ENCODE peak calls at places on chromosomes 11 and 22, in nine cellular contexts. G is GM12865, B is brain microvascular endothelial cell, X is AG04450, Q is neural crest cell, J is RWPE2, Z is fibroblast of lung, S is astrocyte of the spinal cord, W is fibroblast of pulmonary artery. M is an unnamed sample.
A peak's percentile ranks its signal among the peaks of the same experiment; 100 is the strongest.

GRCh38 chr11:18063131-18063530 is 17.1 kb upstream of the TPH1 start:
- DNase-seq in W (no peak), B (no peak), G (no peak), S (no peak), Q (no peak), X (no peak), Z (no peak), J (no peak), M (no peak)

GRCh38 chr11:103532133-103532788 is 423.0 kb downstream of the DYNC2H1 start:
- DNase-seq in J (no peak), S (peak; percentile 72), X (peak; percentile 26), B (peak; percentile 67), Z (peak; percentile 87), W (peak; percentile 81), G (no peak), Q (no peak), M (no peak)

GRCh38 chr11:6553634-6554033 is 49.8 kb downstream of the RRP8 start:
- DNase-seq in J (no peak), B (no peak), Q (no peak), S (no peak), W (no peak), G (no peak), Z (no peak), X (no peak), M (no peak)

GRCh38 chr11:45411221-45411946 is 125.2 kb upstream of the SYT13 start:
- DNase-seq in W (peak; percentile 28), Z (peak; percentile 22), S (peak; percentile 44), Q (no peak), J (no peak), X (no peak), B (peak; percentile 14), G (no peak), M (peak; percentile 28)

GRCh38 chr11:8257003-8257664 is 6.5 kb downstream of the LMO1 start:
- DNase-seq in Q (no peak), S (no peak), Z (no peak), G (no peak), B (no peak), W (no peak), J (peak; percentile 25), X (no peak), M (no peak)

GRCh38 chr11:27626938-27627586 is 73.2 kb downstream of the BDNF start:
- DNase-seq in G (no peak), Q (no peak), Z (no peak), J (no peak), W (no peak), S (no peak), B (no peak), X (no peak), M (no peak)

GRCh38 chr11:26943636-26944035 is 50.3 kb upstream of the FIBIN start:
- DNase-seq in X (no peak), W (no peak), B (no peak), S (no peak), G (no peak), Q (no peak), Z (no peak), J (no peak), M (no peak)

GRCh38 chr11:128936546-128937275 is 6.0 kb downstream of the TP53AIP1 start:
- DNase-seq in B (no peak), G (no peak), W (no peak), X (no peak), Q (no peak), J (no peak), S (peak; percentile 13), Z (peak; percentile 63), M (peak; percentile 36)

GRCh38 chr11:104164028-104164520 is at the start of gene PDGFD:
- DNase-seq in J (peak; percentile 55), Z (peak; percentile 79), G (peak; percentile 88), Q (peak; percentile 65), B (peak; percentile 41), W (peak; percentile 84), S (peak; percentile 59), X (peak; percentile 30), M (peak; percentile 85)

GRCh38 chr11:61126266-61126665 is 24.0 kb downstream of the CD5 start:
- DNase-seq in J (no peak), Q (no peak), Z (no peak), X (no peak), W (peak; percentile 25), B (no peak), G (no peak), S (no peak), M (no peak)

GRCh38 chr11:78961938-78962701 is 387.5 kb upstream of the NARS2 start:
- DNase-seq in J (no peak), W (peak; percentile 28), S (peak; percentile 71), Q (peak; percentile 61), Z (peak; percentile 68), X (peak; percentile 18), B (peak; percentile 18), G (peak; percentile 9), M (peak; percentile 82)

GRCh38 chr11:22454461-22454860 is 116.3 kb downstream of the SLC17A6 start:
- DNase-seq in S (no peak), G (no peak), Z (peak; percentile 72), J (no peak), W (no peak), B (no peak), Q (no peak), X (no peak), M (no peak)

GRCh38 chr11:76083563-76084451 is 122.5 kb downstream of the WNT11 start:
- DNase-seq in W (peak; percentile 10), Q (no peak), B (peak; percentile 11), J (no peak), X (no peak), Z (peak; percentile 50), G (no peak), S (peak; percentile 37), M (no peak)

GRCh38 chr11:86160546-86161149 is 83.9 kb upstream of the EED start:
- DNase-seq in J (peak; percentile 70), Z (peak; percentile 76), G (no peak), S (no peak), B (peak; percentile 20), Q (no peak), X (no peak), W (peak; percentile 51), M (no peak)

GRCh38 chr11:122146475-122146874 is 30.5 kb upstream of the BLID start:
- DNase-seq in S (no peak), G (no peak), Z (peak; percentile 83), J (no peak), Q (no peak), B (peak; percentile 47), X (no peak), W (no peak), M (no peak)

GRCh38 chr22:44824271-44824670 is 71.9 kb downstream of the ARHGAP8 start:
- DNase-seq in G (no peak), W (no peak), S (no peak), Q (no peak), X (no peak), Z (no peak), B (no peak), J (peak; percentile 15), M (no peak)

GRCh38 chr11:72001834-72002591 is 3.3 kb downstream of the IL18BP start:
- DNase-seq in Z (peak; percentile 29), W (no peak), Q (no peak), X (no peak), B (peak; percentile 13), J (no peak), S (peak; percentile 27), G (no peak), M (no peak)

GRCh38 chr11:122676638-122677037 is 21.1 kb downstream of the UBASH3B start:
- DNase-seq in Q (no peak), B (no peak), S (no peak), G (no peak), W (no peak), X (no peak), J (no peak), Z (no peak), M (no peak)

GRCh38 chr11:59611570-59612565 is 3.7 kb downstream of the OSBP start:
- DNase-seq in X (peak; percentile 30), Z (peak; percentile 46), B (no peak), J (no peak), Q (no peak), S (no peak), G (no peak), W (no peak), M (no peak)

GRCh38 chr11:68016161-68016903 is 6.2 kb downstream of the ALDH3B1 start:
- DNase-seq in S (no peak), X (no peak), B (no peak), J (no peak), W (no peak), G (no peak), Z (no peak), Q (no peak), M (no peak)
- TF ChIP-seq CTCF in S (no peak), X (no peak), B (peak; percentile 15), J (no peak), W (no peak), G (no peak), Z (no peak), Q (no peak), M (no peak)

GRCh38 chr22:26393929-26394328 is 35.1 kb upstream of the ASPHD2 start:
- DNase-seq in W (no peak), Z (no peak), S (no peak), J (no peak), B (no peak), G (no peak), X (no peak), Q (no peak), M (no peak)
- TF ChIP-seq CTCF in W (peak; percentile 10), Z (peak; percentile 3), S (no peak), J (peak; percentile 9), B (peak; percentile 43), G (peak; percentile 18), X (peak; percentile 4), Q (no peak), M (no peak)

GRCh38 chr11:11148104-11148509 is 204.9 kb downstream of the CSNK2A3 start:
- DNase-seq in Q (no peak), B (peak; percentile 83), Z (peak; percentile 91), J (no peak), S (peak; percentile 79), W (peak; percentile 82), X (no peak), G (peak; percentile 38), M (peak; percentile 33)
- TF ChIP-seq CTCF in Q (no peak), B (peak; percentile 45), Z (peak; percentile 39), J (no peak), S (peak; percentile 29), W (peak; percentile 34), X (peak; percentile 11), G (no peak), M (no peak)

GRCh38 chr22:25447689-25448434 is 116.6 kb upstream of the GRK3 start:
- DNase-seq in Q (peak; percentile 90), W (peak; percentile 83), B (peak; percentile 88), S (peak; percentile 80), X (peak; percentile 33), J (peak; percentile 79), G (peak; percentile 93), Z (peak; percentile 64), M (peak; percentile 87)
- TF ChIP-seq CTCF in Q (peak; percentile 89), W (peak; percentile 83), B (peak; percentile 96), S (peak; percentile 95), X (peak; percentile 95), J (peak; percentile 93), G (peak; percentile 96), Z (peak; percentile 94), M (peak; percentile 85)

DNA sequence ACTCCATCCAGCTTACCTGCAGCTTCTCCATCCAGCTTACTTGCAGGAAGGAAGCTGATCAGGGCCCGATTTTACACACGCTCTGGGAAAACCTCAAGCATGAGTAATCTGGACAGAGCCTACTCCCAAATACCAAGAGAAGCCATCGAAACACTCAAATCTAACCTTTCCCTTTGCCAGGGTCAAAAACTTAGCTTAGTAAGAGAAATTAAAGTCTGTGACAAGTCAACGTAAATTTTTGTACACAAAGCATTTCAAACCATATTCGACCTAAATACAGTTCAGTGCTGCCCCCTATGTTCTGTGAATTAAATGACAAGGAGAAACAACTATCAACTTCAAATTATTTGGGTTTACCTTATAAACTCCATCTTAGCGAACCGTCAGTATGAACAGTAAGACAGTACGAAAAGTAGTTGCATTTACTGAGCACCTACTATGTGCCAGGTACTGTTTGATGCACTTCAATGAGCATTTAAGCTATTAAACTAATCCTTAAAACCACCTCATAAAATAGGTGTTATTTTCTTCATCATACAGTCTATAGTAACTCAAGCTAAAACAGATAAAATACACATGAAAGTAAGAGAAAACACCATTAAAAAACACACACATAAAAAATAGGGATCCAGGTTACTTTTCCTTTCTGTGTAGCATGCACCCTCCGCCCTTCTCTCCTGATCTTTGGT is 36.9 kb downstream of the ARFGAP3 start:
- DNase-seq in Q (no peak), B (peak; percentile 40), J (no peak), Z (peak; percentile 77), G (peak; percentile 51), X (peak; percentile 51), W (peak; percentile 79), S (peak; percentile 78), M (no peak)
- TF ChIP-seq CTCF in Q (peak; percentile 71), B (peak; percentile 47), J (peak; percentile 27), Z (peak; percentile 59), G (peak; percentile 46), X (peak; percentile 62), W (peak; percentile 59), S (peak; percentile 59), M (peak; percentile 54)